ENCODE peak calls at places on chromosomes 3 and 15, in seven cellular contexts. I, M, R, L, O, Q and U are unnamed samples.

GRCh38 chr15:64883097-64883581 is 28.6 kb upstream of the ANKDD1A start:
- DNase-seq in I (no peak), M (no peak), R (no peak), L (peak), O (no peak), Q (peak), U (no peak)

GRCh38 chr3:133488785-133489367 is 84.6 kb upstream of the CDV3 start:
- DNase-seq in I (no peak), M (no peak), R (peak), L (peak), O (no peak), Q (peak), U (peak)

GRCh38 chr3:132549890-132550578 is 47.0 kb upstream of the ACKR4 start:
- DNase-seq in I (no peak), M (no peak), R (no peak), L (peak), O (no peak), Q (peak), U (peak)

GRCh38 chr3:196219194-196219969 is 3.0 kb downstream of the SLC51A start:
- DNase-seq in I (peak), M (peak), R (peak), L (peak), O (no peak), Q (peak), U (peak)

GRCh38 chr15:44775923-44776322 is 39.6 kb downstream of the TRIM69 start:
- DNase-seq in I (peak), M (no peak), R (no peak), L (peak), O (no peak), Q (no peak), U (no peak)

GRCh38 chr15:69253156-69253555 is 45.6 kb upstream of the PAQR5 start:
- DNase-seq in I (no peak), M (no peak), R (no peak), L (peak), O (peak), Q (peak), U (peak)

GRCh38 chr3:143266512-143266911 is 146.9 kb downstream of the CHST2 start:
- DNase-seq in I (no peak), M (no peak), R (no peak), L (no peak), O (no peak), Q (no peak), U (peak)

GRCh38 chr3:48180021-48180420 is 8.2 kb downstream of the CDC25A start:
- DNase-seq in I (no peak), M (no peak), R (no peak), L (no peak), O (no peak), Q (no peak), U (no peak)

GRCh38 chr3:42216820-42217416 is 49.1 kb downstream of the CCK start:
- DNase-seq in I (no peak), M (no peak), R (no peak), L (peak), O (no peak), Q (peak), U (peak)

GRCh38 chr15:53611145-53611920 is 148.1 kb downstream of the WDR72 start:
- DNase-seq in I (no peak), M (no peak), R (no peak), L (peak), O (no peak), Q (no peak), U (no peak)

GRCh38 chr3:23113455-23114171 is 89.5 kb upstream of the UBE2E2 start:
- DNase-seq in I (no peak), M (no peak), R (peak), L (peak), O (no peak), Q (peak), U (peak)

GRCh38 chr3:53223541-53223966 is 32.3 kb downstream of the TKT start:
- DNase-seq in I (no peak), M (no peak), R (no peak), L (no peak), O (no peak), Q (no peak), U (no peak)

GRCh38 chr3:143847787-143848631 is at the start of gene SLC9A9:
- DNase-seq in I (no peak), M (no peak), R (peak), L (peak), O (peak), Q (peak), U (peak)

GRCh38 chr3:183260167-183260904 is 7.3 kb downstream of the B3GNT5 start:
- DNase-seq in I (no peak), M (no peak), R (peak), L (peak), O (no peak), Q (no peak), U (no peak)

GRCh38 chr3:13479332-13479581 is 849 bp upstream of the HDAC11 start:
- DNase-seq in I (no peak), M (no peak), R (no peak), L (no peak), O (peak), Q (peak), U (peak)

GRCh38 chr3:67433109-67433508 is 221.3 kb downstream of the SUCLG2 start:
- DNase-seq in I (no peak), M (no peak), R (no peak), L (no peak), O (no peak), Q (no peak), U (no peak)

GRCh38 chr3:142152349-142152748 is 3.0 kb upstream of the TFDP2 start:
- DNase-seq in I (no peak), M (no peak), R (no peak), L (no peak), O (no peak), Q (no peak), U (no peak)

GRCh38 chr3:58325525-58325992 is 7.1 kb upstream of the PXK start:
- DNase-seq in I (no peak), M (no peak), R (peak), L (no peak), O (no peak), Q (peak), U (no peak)

GRCh38 chr3:129428020-129428381 is 435 bp downstream of the EFCAB12 start:
- DNase-seq in I (no peak), M (no peak), R (no peak), L (no peak), O (no peak), Q (no peak), U (no peak)

GRCh38 chr3:167978071-167978470 is 117.7 kb downstream of the GOLIM4 start:
- DNase-seq in I (peak), M (no peak), R (peak), L (no peak), O (no peak), Q (no peak), U (no peak)

GRCh38 chr3:129211345-129211744 is 27.6 kb upstream of the CNBP start:
- DNase-seq in I (no peak), M (no peak), R (no peak), L (no peak), O (no peak), Q (no peak), U (no peak)

GRCh38 chr3:123788706-123789105 is 95.4 kb downstream of the MYLK start:
- DNase-seq in I (no peak), M (no peak), R (no peak), L (no peak), O (no peak), Q (peak), U (no peak)

GRCh38 chr3:190032924-190033323 is 87.8 kb downstream of the P3H2 start:
- DNase-seq in I (no peak), M (no peak), R (no peak), L (no peak), O (no peak), Q (no peak), U (no peak)